ENCODE peak calls at places on chromosomes 12 and 14, in five cellular contexts. One of them, this sample, is unnamed.

GRCh38 chr14:100295376-100296105 is 10.7 kb downstream of the SLC25A29 start:
- DNase-seq in epithelial cell of esophagus: no peak
- DNase-seq in body of pancreas: no peak
- DNase-seq in AG10803: no peak
- DNase-seq in PC-9: no peak
- DNase-seq in this sample: no peak

GRCh38 chr12:32296541-32296940 is 102.8 kb upstream of the FGD4 start:
- DNase-seq in epithelial cell of esophagus: no peak
- DNase-seq in body of pancreas: peak
- DNase-seq in AG10803: peak
- DNase-seq in PC-9: no peak
- DNase-seq in this sample: no peak

GRCh38 chr14:70641548-70642312 is at the start of gene TTC9:
- DNase-seq in epithelial cell of esophagus: no peak
- DNase-seq in body of pancreas: peak
- DNase-seq in AG10803: no peak
- DNase-seq in PC-9: peak
- DNase-seq in this sample: no peak

GRCh38 chr12:111642681-111643427 is 42.9 kb downstream of the BRAP start:
- DNase-seq in epithelial cell of esophagus: no peak
- DNase-seq in body of pancreas: no peak
- DNase-seq in AG10803: peak
- DNase-seq in PC-9: no peak
- DNase-seq in this sample: no peak

GRCh38 chr12:22743700-22744099 is 118.7 kb downstream of the ETNK1 start:
- DNase-seq in epithelial cell of esophagus: no peak
- DNase-seq in body of pancreas: no peak
- DNase-seq in AG10803: no peak
- DNase-seq in PC-9: no peak
- DNase-seq in this sample: no peak

GRCh38 chr12:22083167-22083566 is 37.1 kb downstream of the CMAS start:
- DNase-seq in epithelial cell of esophagus: peak
- DNase-seq in body of pancreas: no peak
- DNase-seq in AG10803: peak
- DNase-seq in PC-9: peak
- DNase-seq in this sample: peak

GRCh38 chr12:55729592-55730446 is 1.0 kb upstream of the CD63 start:
- DNase-seq in epithelial cell of esophagus: peak
- DNase-seq in body of pancreas: peak
- DNase-seq in AG10803: peak
- DNase-seq in PC-9: peak
- DNase-seq in this sample: peak

GRCh38 chr14:99195602-99196309 is 76.2 kb downstream of the BCL11B start:
- DNase-seq in epithelial cell of esophagus: no peak
- DNase-seq in body of pancreas: peak
- DNase-seq in AG10803: no peak
- DNase-seq in PC-9: no peak
- DNase-seq in this sample: peak

GRCh38 chr12:62774794-62775193 is 160.2 kb downstream of the PPM1H start:
- DNase-seq in epithelial cell of esophagus: no peak
- DNase-seq in body of pancreas: no peak
- DNase-seq in AG10803: no peak
- DNase-seq in PC-9: no peak
- DNase-seq in this sample: no peak

GRCh38 chr12:27861428-27862167 is 81.6 kb upstream of the MANSC4 start:
- DNase-seq in epithelial cell of esophagus: no peak
- DNase-seq in body of pancreas: peak
- DNase-seq in AG10803: peak
- DNase-seq in PC-9: no peak
- DNase-seq in this sample: no peak

GRCh38 chr14:28297559-28297958 is 469.0 kb upstream of the FOXG1 start:
- DNase-seq in epithelial cell of esophagus: no peak
- DNase-seq in body of pancreas: no peak
- DNase-seq in AG10803: no peak
- DNase-seq in PC-9: no peak
- DNase-seq in this sample: peak

GRCh38 chr12:120367924-120368788 is 808 bp downstream of the MSI1 start:
- DNase-seq in epithelial cell of esophagus: peak
- DNase-seq in body of pancreas: peak
- DNase-seq in AG10803: no peak
- DNase-seq in PC-9: no peak
- DNase-seq in this sample: no peak

GRCh38 chr12:54697836-54698235 is 49.7 kb upstream of the DCD start:
- DNase-seq in epithelial cell of esophagus: no peak
- DNase-seq in body of pancreas: no peak
- DNase-seq in AG10803: no peak
- DNase-seq in PC-9: no peak
- DNase-seq in this sample: no peak

GRCh38 chr14:52266782-52267181 is 716 bp upstream of the PTGDR start:
- DNase-seq in epithelial cell of esophagus: no peak
- DNase-seq in body of pancreas: no peak
- DNase-seq in AG10803: peak
- DNase-seq in PC-9: no peak
- DNase-seq in this sample: no peak

GRCh38 chr12:75481013-75481705 is 604 bp downstream of the GLIPR1 start:
- DNase-seq in epithelial cell of esophagus: no peak
- DNase-seq in body of pancreas: no peak
- DNase-seq in AG10803: peak
- DNase-seq in PC-9: no peak
- DNase-seq in this sample: peak

GRCh38 chr14:64438181-64438839 is 27.0 kb upstream of the AKAP5 start:
- DNase-seq in epithelial cell of esophagus: peak
- DNase-seq in body of pancreas: no peak
- DNase-seq in AG10803: peak
- DNase-seq in PC-9: peak
- DNase-seq in this sample: peak

GRCh38 chr12:9902539-9903228 is 21.4 kb downstream of the KLRF2 start:
- DNase-seq in epithelial cell of esophagus: peak
- DNase-seq in body of pancreas: no peak
- DNase-seq in AG10803: no peak
- DNase-seq in PC-9: no peak
- DNase-seq in this sample: no peak

GRCh38 chr12:32312049-32312670 is 87.2 kb upstream of the FGD4 start:
- DNase-seq in epithelial cell of esophagus: peak
- DNase-seq in body of pancreas: no peak
- DNase-seq in AG10803: peak
- DNase-seq in PC-9: no peak
- DNase-seq in this sample: peak

GRCh38 chr12:111435661-111436201 is 30.0 kb downstream of the SH2B3 start:
- DNase-seq in epithelial cell of esophagus: no peak
- DNase-seq in body of pancreas: no peak
- DNase-seq in AG10803: no peak
- DNase-seq in PC-9: no peak
- DNase-seq in this sample: no peak

GRCh38 chr12:30884804-30885203 is 41.7 kb upstream of the TSPAN11 start:
- DNase-seq in epithelial cell of esophagus: peak
- DNase-seq in body of pancreas: no peak
- DNase-seq in AG10803: no peak
- DNase-seq in PC-9: no peak
- DNase-seq in this sample: no peak

DNA sequence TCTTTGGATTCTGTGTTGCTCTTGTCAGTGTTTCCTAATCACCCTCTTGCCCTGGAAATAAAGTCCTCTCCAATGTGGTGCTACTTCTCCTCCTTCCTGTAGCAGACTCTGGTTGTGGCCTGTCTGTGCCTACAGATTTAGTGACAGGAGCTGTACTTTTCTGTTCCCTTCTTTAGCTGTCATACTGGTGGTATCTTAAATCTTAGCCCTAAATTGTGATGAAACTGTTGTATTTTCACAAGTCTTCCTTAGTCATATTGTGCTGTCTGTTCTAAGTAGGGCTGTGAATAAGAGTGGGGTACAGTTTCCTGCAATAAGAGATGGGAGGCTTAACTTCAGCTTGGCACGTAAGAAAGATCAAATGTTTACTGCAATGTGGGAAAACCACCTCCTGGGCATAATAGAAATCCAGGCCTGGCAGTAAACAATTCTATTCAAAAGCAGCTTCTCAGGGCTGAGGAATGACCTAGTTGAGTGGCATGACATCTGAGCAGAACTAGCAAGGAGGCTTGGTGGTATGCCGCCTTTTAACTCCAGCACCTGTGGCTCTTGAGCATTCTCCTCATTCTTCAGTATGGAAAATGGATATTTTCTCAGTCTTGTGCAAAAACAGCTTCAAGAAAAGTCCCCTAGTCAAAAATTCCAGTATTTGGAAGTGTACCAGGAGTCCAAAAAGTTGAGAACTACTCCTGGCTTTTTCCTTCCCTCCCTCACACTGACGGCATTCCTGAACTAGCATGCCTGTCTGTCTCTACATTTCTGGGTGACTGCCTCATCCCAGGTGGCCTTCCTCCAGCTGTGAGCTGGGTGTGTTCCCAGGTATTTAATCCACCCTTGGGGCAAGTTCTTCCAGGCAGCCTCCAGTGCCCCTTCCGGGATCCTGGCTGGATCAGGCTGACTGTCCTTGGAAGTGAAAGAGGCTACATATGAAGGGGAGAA is 19.5 kb downstream of the ANO6 start:
- DNase-seq in epithelial cell of esophagus: peak
- DNase-seq in body of pancreas: peak
- DNase-seq in AG10803: peak
- DNase-seq in PC-9: peak
- DNase-seq in this sample: peak
- H3K4me3 ChIP-seq in epithelial cell of esophagus: no peak
- H3K4me3 ChIP-seq in body of pancreas: no peak
- H3K4me3 ChIP-seq in AG10803: peak
- H3K4me3 ChIP-seq in PC-9: peak
- H3K4me3 ChIP-seq in this sample: no peak

GRCh38 chr14:105303949-105304348 is 3.1 kb upstream of the BRF1 start:
- DNase-seq in epithelial cell of esophagus: no peak
- DNase-seq in body of pancreas: no peak
- DNase-seq in AG10803: no peak
- DNase-seq in PC-9: no peak
- DNase-seq in this sample: no peak

GRCh38 chr14:105300542-105301102 is at the start of gene BRF1:
- DNase-seq in epithelial cell of esophagus: peak
- DNase-seq in body of pancreas: peak
- DNase-seq in AG10803: peak
- DNase-seq in PC-9: peak
- DNase-seq in this sample: peak

GRCh38 chr14:105299654-105300541 is 903 bp downstream of the BRF1 start:
- DNase-seq in epithelial cell of esophagus: no peak
- DNase-seq in body of pancreas: peak
- DNase-seq in AG10803: no peak
- DNase-seq in PC-9: no peak
- DNase-seq in this sample: no peak

GRCh38 chr14:105304565-105304964 is 3.8 kb upstream of the BRF1 start:
- DNase-seq in epithelial cell of esophagus: no peak
- DNase-seq in body of pancreas: no peak
- DNase-seq in AG10803: no peak
- DNase-seq in PC-9: no peak
- DNase-seq in this sample: no peak

DNA sequence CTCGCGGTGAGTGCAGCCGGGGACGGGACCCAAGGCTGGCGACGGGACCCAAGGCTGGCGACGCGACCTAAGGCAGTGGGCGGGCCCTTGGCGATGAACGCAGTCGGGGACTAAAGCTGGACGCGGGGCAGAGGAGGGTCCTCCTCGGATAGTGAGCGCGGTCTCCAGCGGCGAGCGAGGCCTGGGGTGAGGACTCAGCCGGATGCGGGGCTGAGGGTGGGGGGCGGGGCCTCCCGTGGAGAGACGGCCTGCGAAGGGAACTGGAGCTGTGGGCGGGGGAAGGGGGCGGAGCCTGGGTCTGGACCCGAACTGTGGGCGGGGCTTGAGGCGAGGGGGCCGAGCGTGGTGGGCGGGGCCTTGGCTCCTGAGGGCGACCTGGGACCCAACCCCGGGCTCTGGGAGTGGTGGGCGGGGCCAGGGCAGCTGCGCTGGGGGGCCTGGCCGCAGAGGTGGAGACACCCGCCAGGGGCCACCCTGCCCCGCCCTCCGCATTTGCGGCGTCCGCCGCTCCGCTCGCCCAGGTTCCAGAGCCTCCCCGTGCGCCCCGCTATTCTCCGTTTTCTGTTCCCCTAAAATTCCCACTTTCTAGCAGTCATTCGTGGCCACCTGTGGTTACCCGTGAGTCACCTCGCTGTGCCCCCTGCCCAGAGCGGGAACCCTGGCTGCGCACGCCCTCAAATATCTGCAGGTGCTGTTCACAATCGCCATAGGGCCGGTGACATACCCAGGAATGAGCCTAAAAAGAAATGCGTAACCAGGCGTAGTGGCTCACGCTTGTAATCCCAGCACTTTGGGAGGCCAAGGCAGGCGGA is 508 bp upstream of the BRF1 start:
- DNase-seq in epithelial cell of esophagus: peak
- DNase-seq in body of pancreas: peak
- DNase-seq in AG10803: peak
- DNase-seq in PC-9: peak
- DNase-seq in this sample: peak
- H3K4me3 ChIP-seq in epithelial cell of esophagus: peak
- H3K4me3 ChIP-seq in body of pancreas: peak
- H3K4me3 ChIP-seq in AG10803: peak
- H3K4me3 ChIP-seq in PC-9: peak
- H3K4me3 ChIP-seq in this sample: peak

GRCh38 chr12:108148521-108149074 is 19.5 kb downstream of the WSCD2 start:
- DNase-seq in epithelial cell of esophagus: no peak
- DNase-seq in body of pancreas: no peak
- DNase-seq in AG10803: no peak
- DNase-seq in PC-9: no peak
- DNase-seq in this sample: no peak

GRCh38 chr12:108145011-108145410 is 15.9 kb downstream of the WSCD2 start:
- DNase-seq in epithelial cell of esophagus: no peak
- DNase-seq in body of pancreas: no peak
- DNase-seq in AG10803: no peak
- DNase-seq in PC-9: no peak
- DNase-seq in this sample: no peak

GRCh38 chr12:108143144-108143543 is 14.1 kb downstream of the WSCD2 start:
- DNase-seq in epithelial cell of esophagus: no peak
- DNase-seq in body of pancreas: no peak
- DNase-seq in AG10803: no peak
- DNase-seq in PC-9: no peak
- DNase-seq in this sample: no peak

GRCh38 chr12:108147279-108147678 is 18.2 kb downstream of the WSCD2 start:
- DNase-seq in epithelial cell of esophagus: no peak
- DNase-seq in body of pancreas: no peak
- DNase-seq in AG10803: no peak
- DNase-seq in PC-9: no peak
- DNase-seq in this sample: no peak

GRCh38 chr12:108146035-108146893 is 17.2 kb downstream of the WSCD2 start:
- DNase-seq in epithelial cell of esophagus: no peak
- DNase-seq in body of pancreas: no peak
- DNase-seq in AG10803: no peak
- DNase-seq in PC-9: no peak
- DNase-seq in this sample: no peak
- H3K4me3 ChIP-seq in epithelial cell of esophagus: no peak
- H3K4me3 ChIP-seq in body of pancreas: no peak
- H3K4me3 ChIP-seq in AG10803: no peak
- H3K4me3 ChIP-seq in PC-9: no peak
- H3K4me3 ChIP-seq in this sample: no peak

DNA sequence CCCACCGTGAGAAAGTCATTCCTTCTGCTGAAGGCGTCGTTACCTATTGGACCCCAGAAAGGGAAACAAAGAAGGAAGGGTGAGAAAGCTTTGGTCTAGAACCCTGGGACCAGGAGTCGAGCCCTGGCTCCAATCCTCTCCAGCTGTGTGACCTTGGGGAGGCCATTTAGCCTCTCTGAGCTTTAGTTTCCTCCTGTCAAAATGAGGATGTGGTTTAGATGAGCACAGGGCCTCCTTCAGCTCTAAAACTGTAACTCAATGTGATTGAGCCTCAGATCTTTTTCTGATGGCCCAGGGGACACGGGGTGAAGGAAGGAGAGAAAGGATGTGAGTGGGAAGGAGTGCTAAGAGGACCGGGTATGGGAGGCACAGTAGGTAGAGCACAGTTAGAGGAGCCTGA is 7.7 kb downstream of the JDP2 start:
- DNase-seq in epithelial cell of esophagus: no peak
- DNase-seq in body of pancreas: no peak
- DNase-seq in AG10803: no peak
- DNase-seq in PC-9: no peak
- DNase-seq in this sample: no peak
- H3K4me3 ChIP-seq in epithelial cell of esophagus: no peak
- H3K4me3 ChIP-seq in body of pancreas: no peak
- H3K4me3 ChIP-seq in AG10803: no peak
- H3K4me3 ChIP-seq in PC-9: no peak
- H3K4me3 ChIP-seq in this sample: no peak